ENCODE peak calls at places on chromosomes 13 and 19, in eight cellular contexts. D, E, B, O, G, S, H and Y are unnamed samples.

GRCh38 chr19:45098521-45099464 is 5.8 kb downstream of the PPP1R37 start:
- DNase-seq in B (no peak), H (no peak), S (no peak), D (no peak), E (peak), G (peak), O (no peak), Y (peak)

GRCh38 chr13:33236021-33236420 is 49.5 kb downstream of the STARD13 start:
- DNase-seq in B (no peak), G (peak), E (no peak), O (no peak), D (peak), S (no peak), H (no peak), Y (no peak)

GRCh38 chr19:11530432-11530831 is 1.5 kb upstream of the ECSIT start:
- DNase-seq in D (peak), O (no peak), H (no peak), B (peak), E (peak), S (peak), G (peak), Y (peak)

GRCh38 chr13:94658926-94659649 is 53.3 kb downstream of the SOX21 start:
- DNase-seq in G (no peak), O (no peak), B (no peak), D (no peak), S (no peak), E (no peak), H (no peak), Y (no peak)

GRCh38 chr13:89695343-89696257 is 1651.9 kb upstream of the MIR17HG start:
- DNase-seq in D (no peak), E (peak), G (peak), B (no peak), H (no peak), S (peak), O (no peak), Y (no peak)

GRCh38 chr19:55778331-55778730 is 9.4 kb downstream of the RFPL4AL1 start:
- DNase-seq in O (no peak), H (no peak), G (no peak), E (no peak), D (no peak), S (no peak), B (no peak), Y (no peak)

GRCh38 chr13:82829040-82829439 is 1053.2 kb downstream of the SLITRK1 start:
- DNase-seq in B (no peak), O (no peak), S (no peak), D (no peak), E (no peak), G (no peak), H (no peak), Y (no peak)

GRCh38 chr13:110575322-110576069 is 14.0 kb upstream of the RAB20 start:
- DNase-seq in E (no peak), S (no peak), B (no peak), D (peak), H (no peak), O (no peak), G (peak), Y (no peak)

GRCh38 chr13:102347490-102347889 is 54.4 kb downstream of the FGF14 start:
- DNase-seq in B (no peak), G (no peak), O (no peak), S (no peak), E (no peak), D (no peak), H (no peak), Y (no peak)

GRCh38 chr19:15443838-15444237 is 5.9 kb downstream of the WIZ start:
- DNase-seq in D (no peak), S (no peak), B (no peak), E (no peak), G (peak), O (no peak), H (no peak), Y (no peak)

GRCh38 chr13:95956589-95957148 is 96.5 kb downstream of the UGGT2 start:
- DNase-seq in E (no peak), D (no peak), O (no peak), H (no peak), B (no peak), S (no peak), G (peak), Y (no peak)

GRCh38 chr13:76856141-76856571 is 30.0 kb downstream of the KCTD12 start:
- DNase-seq in O (no peak), H (no peak), B (no peak), D (peak), E (no peak), S (no peak), G (peak), Y (no peak)

GRCh38 chr19:3434630-3435553 is 45.4 kb downstream of the SMIM24 start:
- DNase-seq in D (peak), O (peak), H (peak), B (peak), E (peak), S (peak), G (peak), Y (peak)

GRCh38 chr13:113184568-113185440 is 23.7 kb downstream of the PCID2 start:
- DNase-seq in O (no peak), G (no peak), D (no peak), E (no peak), S (no peak), B (no peak), H (no peak), Y (no peak)

GRCh38 chr19:50770888-50771287 is 624 bp downstream of the GPR32 start:
- DNase-seq in S (no peak), B (no peak), H (no peak), O (no peak), D (no peak), E (no peak), G (no peak), Y (no peak)

GRCh38 chr19:13022111-13022858 is 27.0 kb downstream of the NFIX start:
- DNase-seq in O (no peak), D (peak), S (peak), G (peak), E (peak), H (no peak), B (peak), Y (no peak)

GRCh38 chr13:27035892-27036235 is 135.7 kb downstream of the USP12 start:
- DNase-seq in E (no peak), D (no peak), S (no peak), H (no peak), O (no peak), B (no peak), G (no peak), Y (no peak)

GRCh38 chr13:110442946-110443632 is 118.4 kb downstream of the RAB20 start:
- DNase-seq in H (no peak), G (peak), B (peak), S (no peak), O (no peak), D (peak), E (no peak), Y (no peak)

GRCh38 chr19:15995536-15995935 is 46.7 kb downstream of the OR10H4 start:
- DNase-seq in D (no peak), G (peak), H (no peak), B (no peak), E (no peak), S (no peak), O (no peak), Y (no peak)

GRCh38 chr13:57138988-57139387 is 1.7 kb upstream of the PRR20A start:
- DNase-seq in S (no peak), B (no peak), O (no peak), D (no peak), E (no peak), G (no peak), H (no peak), Y (no peak)

GRCh38 chr19:873084-874019 is 13.9 kb downstream of the CFD start:
- DNase-seq in E (no peak), D (peak), S (no peak), G (no peak), O (peak), B (no peak), H (no peak), Y (no peak)

GRCh38 chr19:2375341-2376121 is 15.5 kb downstream of the TMPRSS9 start:
- DNase-seq in S (no peak), B (no peak), G (no peak), H (no peak), E (no peak), O (no peak), D (no peak), Y (no peak)

GRCh38 chr19:21158523-21159135 is 16.8 kb downstream of the ZNF431 start:
- DNase-seq in E (no peak), G (peak), B (no peak), H (no peak), D (peak), S (peak), O (no peak), Y (no peak)

GRCh38 chr13:108895220-108895704 is 265.9 kb downstream of the MYO16 start:
- DNase-seq in S (no peak), O (no peak), E (peak), D (peak), G (peak), H (no peak), B (no peak), Y (no peak)

GRCh38 chr13:102904408-102904862 is 58.6 kb downstream of the ERCC5 start:
- DNase-seq in G (no peak), B (no peak), O (no peak), S (no peak), H (no peak), E (no peak), D (no peak), Y (no peak)

GRCh38 chr13:96000069-96000468 is 53.1 kb downstream of the UGGT2 start:
- DNase-seq in H (no peak), B (no peak), G (no peak), S (no peak), E (no peak), D (no peak), O (no peak), Y (no peak)

GRCh38 chr13:102295316-102296048 is 106.4 kb downstream of the FGF14 start:
- DNase-seq in B (no peak), E (no peak), G (peak), O (no peak), H (no peak), D (no peak), S (peak), Y (no peak)

GRCh38 chr19:33282036-33282686 is 20.2 kb downstream of the CEBPA start:
- DNase-seq in S (no peak), O (no peak), D (peak), B (no peak), H (no peak), E (no peak), G (no peak), Y (no peak)

GRCh38 chr13:29227560-29227959 is 367.9 kb downstream of the SLC7A1 start:
- DNase-seq in B (no peak), O (no peak), S (no peak), E (no peak), H (no peak), G (no peak), D (no peak), Y (no peak)

GRCh38 chr19:39499082-39499642 is 415 bp downstream of the DLL3 start:
- DNase-seq in E (no peak), O (no peak), G (no peak), D (no peak), B (no peak), H (no peak), S (no peak), Y (no peak)

GRCh38 chr19:30358821-30359580 is 13.2 kb upstream of the ZNF536 start:
- DNase-seq in G (no peak), B (no peak), H (no peak), E (no peak), S (no peak), D (no peak), O (no peak), Y (peak)